ENCODE peak calls at places on chromosomes 1 and 21, in ten cellular contexts. One of them, this sample, is unnamed.

GRCh38 chr1:246516126-246516525 is 9.0 kb upstream of the SMYD3 start:
- DNase-seq in transverse colon: no peak
- DNase-seq in tibial nerve: no peak
- DNase-seq in A549: no peak
- DNase-seq in GM12892: no peak
- DNase-seq in breast epithelium: no peak
- DNase-seq in stomach: no peak
- DNase-seq in K562: no peak
- DNase-seq in erythroblast: no peak
- DNase-seq in upper lobe of left lung: no peak
- DNase-seq in this sample: no peak

GRCh38 chr1:186239211-186239610 is 135.8 kb downstream of the TPR start:
- DNase-seq in transverse colon: no peak
- DNase-seq in tibial nerve: peak
- DNase-seq in A549: no peak
- DNase-seq in GM12892: no peak
- DNase-seq in breast epithelium: no peak
- DNase-seq in stomach: no peak
- DNase-seq in K562: no peak
- DNase-seq in erythroblast: no peak
- DNase-seq in upper lobe of left lung: no peak
- DNase-seq in this sample: no peak

GRCh38 chr1:248837794-248838356 is at the start of gene ZNF672:
- DNase-seq in transverse colon: peak
- DNase-seq in tibial nerve: peak
- DNase-seq in A549: peak
- DNase-seq in GM12892: peak
- DNase-seq in breast epithelium: peak
- DNase-seq in stomach: peak
- DNase-seq in K562: peak
- DNase-seq in erythroblast: peak
- DNase-seq in upper lobe of left lung: peak
- DNase-seq in this sample: peak

GRCh38 chr1:74549351-74549750 is 36.9 kb upstream of the LRRC53 start:
- DNase-seq in transverse colon: no peak
- DNase-seq in tibial nerve: no peak
- DNase-seq in A549: no peak
- DNase-seq in GM12892: no peak
- DNase-seq in breast epithelium: no peak
- DNase-seq in stomach: no peak
- DNase-seq in K562: no peak
- DNase-seq in erythroblast: no peak
- DNase-seq in upper lobe of left lung: no peak
- DNase-seq in this sample: no peak

GRCh38 chr1:200707116-200707515 is 31.6 kb upstream of the CAMSAP2 start:
- DNase-seq in transverse colon: no peak
- DNase-seq in tibial nerve: no peak
- DNase-seq in A549: no peak
- DNase-seq in GM12892: no peak
- DNase-seq in breast epithelium: no peak
- DNase-seq in stomach: no peak
- DNase-seq in K562: no peak
- DNase-seq in erythroblast: no peak
- DNase-seq in upper lobe of left lung: no peak
- DNase-seq in this sample: no peak

GRCh38 chr1:244674446-244674845 is 21.5 kb downstream of the DESI2 start:
- DNase-seq in transverse colon: no peak
- DNase-seq in tibial nerve: no peak
- DNase-seq in A549: no peak
- DNase-seq in GM12892: no peak
- DNase-seq in breast epithelium: no peak
- DNase-seq in stomach: no peak
- DNase-seq in K562: no peak
- DNase-seq in erythroblast: no peak
- DNase-seq in upper lobe of left lung: no peak
- DNase-seq in this sample: no peak

GRCh38 chr1:172960454-172961208 is 90.1 kb downstream of the TNFSF18 start:
- DNase-seq in transverse colon: peak
- DNase-seq in tibial nerve: no peak
- DNase-seq in A549: no peak
- DNase-seq in GM12892: no peak
- DNase-seq in breast epithelium: no peak
- DNase-seq in stomach: peak
- DNase-seq in K562: no peak
- DNase-seq in erythroblast: no peak
- DNase-seq in upper lobe of left lung: no peak
- DNase-seq in this sample: peak

GRCh38 chr1:159923203-159924024 is 1.9 kb downstream of the TAGLN2 start:
- DNase-seq in transverse colon: peak
- DNase-seq in tibial nerve: peak
- DNase-seq in A549: peak
- DNase-seq in GM12892: peak
- DNase-seq in breast epithelium: peak
- DNase-seq in stomach: peak
- DNase-seq in K562: peak
- DNase-seq in erythroblast: peak
- DNase-seq in upper lobe of left lung: peak
- DNase-seq in this sample: peak

GRCh38 chr21:37790905-37791304 is 125.4 kb downstream of the KCNJ6 start:
- DNase-seq in transverse colon: no peak
- DNase-seq in tibial nerve: no peak
- DNase-seq in A549: no peak
- DNase-seq in GM12892: no peak
- DNase-seq in breast epithelium: no peak
- DNase-seq in stomach: no peak
- DNase-seq in K562: no peak
- DNase-seq in erythroblast: no peak
- DNase-seq in upper lobe of left lung: no peak
- DNase-seq in this sample: no peak

GRCh38 chr1:102191723-102192122 is 195.0 kb upstream of the OLFM3 start:
- DNase-seq in transverse colon: peak
- DNase-seq in tibial nerve: no peak
- DNase-seq in A549: no peak
- DNase-seq in GM12892: no peak
- DNase-seq in breast epithelium: no peak
- DNase-seq in stomach: no peak
- DNase-seq in K562: no peak
- DNase-seq in erythroblast: peak
- DNase-seq in upper lobe of left lung: no peak
- DNase-seq in this sample: peak

GRCh38 chr1:20725189-20726106 is 7.1 kb downstream of the SH2D5 start:
- DNase-seq in transverse colon: no peak
- DNase-seq in tibial nerve: no peak
- DNase-seq in A549: no peak
- DNase-seq in GM12892: no peak
- DNase-seq in breast epithelium: peak
- DNase-seq in stomach: no peak
- DNase-seq in K562: no peak
- DNase-seq in erythroblast: peak
- DNase-seq in upper lobe of left lung: no peak
- DNase-seq in this sample: no peak

GRCh38 chr1:245874942-245875580 is 632.0 kb downstream of the SMYD3 start:
- DNase-seq in transverse colon: peak
- DNase-seq in tibial nerve: peak
- DNase-seq in A549: no peak
- DNase-seq in GM12892: no peak
- DNase-seq in breast epithelium: no peak
- DNase-seq in stomach: peak
- DNase-seq in K562: peak
- DNase-seq in erythroblast: peak
- DNase-seq in upper lobe of left lung: peak
- DNase-seq in this sample: peak

GRCh38 chr1:150067184-150068182 is at the start of gene VPS45:
- DNase-seq in transverse colon: peak
- DNase-seq in tibial nerve: peak
- DNase-seq in A549: peak
- DNase-seq in GM12892: peak
- DNase-seq in breast epithelium: peak
- DNase-seq in stomach: peak
- DNase-seq in K562: peak
- DNase-seq in erythroblast: peak
- DNase-seq in upper lobe of left lung: peak
- DNase-seq in this sample: peak
- TF ChIP-seq POLR2A in transverse colon: peak
- TF ChIP-seq POLR2A in tibial nerve: no peak
- TF ChIP-seq POLR2A in A549: peak
- TF ChIP-seq POLR2A in GM12892: peak
- TF ChIP-seq POLR2A in breast epithelium: no peak
- TF ChIP-seq POLR2A in stomach: no peak
- TF ChIP-seq POLR2A in K562: peak
- TF ChIP-seq POLR2A in erythroblast: peak
- TF ChIP-seq POLR2A in upper lobe of left lung: peak
- TF ChIP-seq POLR2A in this sample: peak

DNA sequence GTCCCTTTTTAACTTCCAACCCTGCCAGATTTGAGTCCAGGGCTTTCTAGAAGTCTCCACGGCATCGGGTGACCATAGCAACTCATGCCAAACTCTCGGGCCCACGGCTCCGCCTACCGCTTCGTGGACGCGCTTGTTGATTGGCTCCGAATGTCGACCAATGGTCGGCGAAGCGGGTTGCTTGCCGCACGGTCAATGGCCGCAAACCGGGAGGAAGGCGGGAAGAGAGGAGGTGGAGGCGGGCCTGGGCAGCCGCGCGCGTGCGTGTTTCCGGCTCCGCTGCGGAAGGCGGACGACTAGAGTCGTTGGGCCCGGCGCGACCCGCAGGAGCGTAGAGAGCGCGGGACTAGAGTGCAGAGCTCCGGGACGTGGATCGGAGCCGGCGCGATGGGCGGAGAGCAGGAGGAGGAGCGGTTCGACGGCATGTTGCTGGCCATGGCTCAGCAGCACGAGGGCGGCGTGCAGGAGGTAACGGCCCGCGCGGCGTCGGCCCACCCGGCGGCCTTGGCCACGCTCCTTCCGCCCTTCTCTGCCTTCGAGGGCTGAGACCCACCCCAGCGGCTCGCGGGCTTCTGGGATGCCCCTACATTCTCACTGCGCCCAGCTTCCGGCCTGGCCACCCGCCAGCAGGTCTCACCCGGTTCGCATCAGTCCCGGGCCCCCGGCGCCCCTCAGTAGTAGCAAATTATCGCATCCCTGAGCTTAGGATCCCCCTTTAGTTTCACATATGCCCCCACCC is at the start of gene NUDC:
- DNase-seq in transverse colon: peak
- DNase-seq in tibial nerve: peak
- DNase-seq in A549: peak
- DNase-seq in GM12892: peak
- DNase-seq in breast epithelium: peak
- DNase-seq in stomach: peak
- DNase-seq in K562: peak
- DNase-seq in erythroblast: peak
- DNase-seq in upper lobe of left lung: peak
- DNase-seq in this sample: peak
- TF ChIP-seq POLR2A in transverse colon: peak
- TF ChIP-seq POLR2A in tibial nerve: peak
- TF ChIP-seq POLR2A in A549: peak
- TF ChIP-seq POLR2A in GM12892: peak
- TF ChIP-seq POLR2A in breast epithelium: peak
- TF ChIP-seq POLR2A in stomach: peak
- TF ChIP-seq POLR2A in K562: peak
- TF ChIP-seq POLR2A in erythroblast: peak
- TF ChIP-seq POLR2A in upper lobe of left lung: peak
- TF ChIP-seq POLR2A in this sample: peak

DNA sequence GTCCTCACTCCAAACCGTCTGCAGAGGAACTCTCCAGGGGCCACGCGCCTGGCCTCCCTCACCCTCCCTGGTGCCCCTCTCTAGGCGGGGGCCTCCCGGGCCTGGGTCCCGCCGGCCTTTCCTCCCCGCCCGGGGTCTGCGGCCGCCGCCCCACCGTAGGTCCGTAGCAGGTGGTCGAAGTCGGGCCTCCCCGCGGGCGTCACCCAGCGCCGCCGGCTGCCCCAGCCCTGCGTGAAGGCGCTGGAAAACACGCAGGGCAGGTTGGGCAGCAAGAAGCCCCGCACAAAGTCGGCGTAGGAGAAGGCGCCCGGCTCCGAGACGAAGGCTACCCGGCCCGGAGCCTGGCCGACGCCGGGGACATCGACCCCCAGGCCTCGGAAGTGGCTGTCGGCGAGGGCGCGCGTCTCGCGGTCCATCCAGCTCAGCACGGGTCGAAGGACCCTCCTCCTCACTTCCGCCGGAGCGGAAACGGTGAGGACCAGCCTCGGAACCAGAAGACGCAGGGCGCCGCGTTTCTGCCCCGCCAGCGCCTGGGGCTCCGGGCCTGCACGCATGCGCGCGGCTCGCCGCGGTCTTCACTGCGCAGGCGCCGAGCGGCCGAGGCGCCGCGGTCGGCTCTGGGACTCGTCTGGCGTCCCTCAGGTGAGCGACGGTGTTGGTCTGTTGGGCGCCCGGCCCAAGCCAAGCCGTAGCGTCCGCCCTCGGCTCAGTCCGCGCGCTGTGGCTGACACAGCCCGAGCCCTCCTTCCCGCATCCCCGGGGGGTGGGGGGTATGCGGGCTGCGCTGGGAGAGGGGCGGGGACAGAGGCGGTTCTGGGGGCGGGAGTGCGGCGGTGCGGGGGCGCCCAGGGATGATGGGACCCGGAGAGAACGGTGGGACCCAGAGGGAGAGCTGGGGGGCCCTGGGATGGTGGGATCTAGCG is at the start of the genes JMJD4 and SNAP47:
- DNase-seq in transverse colon: peak
- DNase-seq in tibial nerve: peak
- DNase-seq in A549: peak
- DNase-seq in GM12892: peak
- DNase-seq in breast epithelium: peak
- DNase-seq in stomach: peak
- DNase-seq in K562: peak
- DNase-seq in erythroblast: peak
- DNase-seq in upper lobe of left lung: peak
- DNase-seq in this sample: peak
- TF ChIP-seq POLR2A in transverse colon: peak
- TF ChIP-seq POLR2A in tibial nerve: peak
- TF ChIP-seq POLR2A in A549: peak
- TF ChIP-seq POLR2A in GM12892: peak
- TF ChIP-seq POLR2A in breast epithelium: peak
- TF ChIP-seq POLR2A in stomach: peak
- TF ChIP-seq POLR2A in K562: peak
- TF ChIP-seq POLR2A in erythroblast: peak
- TF ChIP-seq POLR2A in upper lobe of left lung: peak
- TF ChIP-seq POLR2A in this sample: peak

DNA sequence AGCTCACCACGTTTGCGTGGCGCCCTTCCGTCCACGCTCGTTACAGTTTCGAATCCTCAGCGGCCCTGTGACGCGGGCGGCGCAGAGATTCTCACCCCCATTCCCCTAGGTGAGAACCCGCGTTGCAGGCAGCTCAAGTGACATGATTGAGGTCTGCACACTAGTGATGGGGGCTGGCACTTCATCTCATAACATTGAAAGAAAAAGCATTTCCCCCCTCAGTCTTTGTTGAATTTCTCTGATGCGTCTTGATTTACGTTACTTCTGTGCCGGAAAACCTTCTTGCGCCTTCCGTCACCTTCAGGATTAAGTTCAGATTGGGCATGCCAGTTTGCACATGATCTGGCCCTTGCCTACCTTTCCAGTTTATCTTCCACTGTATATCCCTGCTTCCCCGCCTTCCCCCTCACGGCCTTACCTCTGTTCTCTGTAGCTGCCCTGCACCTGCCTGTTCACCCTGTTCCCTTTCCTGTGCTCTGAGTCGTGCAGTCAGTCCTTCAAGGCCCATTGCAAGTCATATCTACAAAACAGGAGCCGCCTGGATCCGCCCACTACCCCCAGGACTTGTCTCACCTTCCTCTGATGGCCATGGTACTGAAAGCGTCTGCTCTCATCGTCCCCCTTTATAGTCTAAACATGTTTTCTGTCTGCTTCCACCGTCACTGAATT is 1.1 kb downstream of the CTPS1 start:
- DNase-seq in transverse colon: peak
- DNase-seq in tibial nerve: no peak
- DNase-seq in A549: no peak
- DNase-seq in GM12892: peak
- DNase-seq in breast epithelium: no peak
- DNase-seq in stomach: peak
- DNase-seq in K562: peak
- DNase-seq in erythroblast: peak
- DNase-seq in upper lobe of left lung: peak
- DNase-seq in this sample: peak
- TF ChIP-seq POLR2A in transverse colon: no peak
- TF ChIP-seq POLR2A in tibial nerve: no peak
- TF ChIP-seq POLR2A in A549: no peak
- TF ChIP-seq POLR2A in GM12892: peak
- TF ChIP-seq POLR2A in breast epithelium: no peak
- TF ChIP-seq POLR2A in stomach: no peak
- TF ChIP-seq POLR2A in K562: peak
- TF ChIP-seq POLR2A in erythroblast: no peak
- TF ChIP-seq POLR2A in upper lobe of left lung: no peak
- TF ChIP-seq POLR2A in this sample: no peak